ENCODE peak calls at places on chromosomes 6 and 20, in eight cellular contexts. V, Y, B, N, G, S, J and C are unnamed samples.

GRCh38 chr20:43460830-43461200 is 3.1 kb downstream of the SRSF6 start:
- DNase-seq in G (no peak), J (no peak), Y (no peak), V (no peak), N (no peak), S (no peak), B (no peak), C (no peak)

GRCh38 chr6:18161437-18161836 is 6.2 kb downstream of the KDM1B start:
- DNase-seq in S (no peak), B (no peak), J (no peak), V (no peak), G (no peak), N (no peak), Y (no peak), C (peak)

GRCh38 chr6:33590531-33591198 is 10.6 kb upstream of the BAK1 start:
- DNase-seq in G (no peak), J (no peak), N (peak), S (no peak), B (no peak), Y (no peak), V (no peak), C (no peak)

GRCh38 chr6:111710439-111710838 is 104.8 kb upstream of the TRAF3IP2 start:
- DNase-seq in S (no peak), Y (no peak), B (no peak), J (no peak), N (no peak), G (no peak), V (no peak), C (no peak)

GRCh38 chr6:166006593-166007301 is 160.9 kb downstream of the TBXT start:
- DNase-seq in S (peak), B (peak), G (no peak), V (no peak), N (peak), J (no peak), Y (peak), C (no peak)

GRCh38 chr6:139402935-139403386 is 28.5 kb upstream of the CITED2 start:
- DNase-seq in Y (no peak), G (no peak), J (no peak), S (no peak), B (peak), N (peak), V (no peak), C (peak)

GRCh38 chr20:59078231-59078630 is 35.6 kb upstream of the PRELID3B start:
- DNase-seq in B (no peak), N (peak), V (no peak), S (peak), J (no peak), G (no peak), Y (no peak), C (peak)

GRCh38 chr6:5817869-5818268 is 188.9 kb downstream of the NRN1 start:
- DNase-seq in V (no peak), J (no peak), S (no peak), B (no peak), N (no peak), G (no peak), Y (no peak), C (no peak)

GRCh38 chr6:11212625-11213024 is 19.8 kb downstream of the NEDD9 start:
- DNase-seq in N (peak), G (no peak), S (no peak), J (no peak), Y (no peak), V (peak), B (peak), C (peak)

GRCh38 chr20:4901031-4901818 is 100.1 kb downstream of the SLC23A2 start:
- DNase-seq in N (no peak), S (no peak), J (no peak), V (no peak), Y (peak), B (no peak), G (no peak), C (peak)

GRCh38 chr6:126625019-126625418 is 285.1 kb downstream of the CENPW start:
- DNase-seq in J (no peak), N (peak), G (no peak), B (peak), V (no peak), Y (no peak), S (no peak), C (peak)

GRCh38 chr6:52909531-52909930 is at the start of gene GSTA3:
- DNase-seq in Y (no peak), N (no peak), J (peak), V (no peak), B (peak), S (no peak), G (no peak), C (no peak)

GRCh38 chr6:34858681-34859080 is 29.2 kb downstream of the TAF11 start:
- DNase-seq in Y (no peak), J (no peak), N (peak), S (no peak), G (no peak), B (no peak), V (no peak), C (no peak)

GRCh38 chr20:63860325-63861051 is 810 bp upstream of the ABHD16B start:
- DNase-seq in G (no peak), B (no peak), N (no peak), S (no peak), J (no peak), Y (no peak), V (peak), C (no peak)

GRCh38 chr6:24242924-24243323 is 114.9 kb downstream of the DCDC2 start:
- DNase-seq in N (no peak), Y (no peak), S (no peak), B (no peak), V (no peak), G (no peak), J (no peak), C (no peak)

GRCh38 chr6:39958947-39959346 is 24.7 kb upstream of the MOCS1 start:
- DNase-seq in J (no peak), G (no peak), Y (peak), N (no peak), S (no peak), V (no peak), B (no peak), C (no peak)

GRCh38 chr20:63094767-63095499 is 88.2 kb upstream of the BHLHE23 start:
- DNase-seq in Y (no peak), N (no peak), J (no peak), S (no peak), B (no peak), V (no peak), G (no peak), C (no peak)

GRCh38 chr6:169045486-169045885 is 208.2 kb downstream of the THBS2 start:
- DNase-seq in G (no peak), Y (peak), B (no peak), J (no peak), S (peak), V (no peak), N (no peak), C (no peak)

GRCh38 chr6:32118782-32119628 is 9.0 kb downstream of the ATF6B start:
- DNase-seq in G (peak), Y (peak), S (peak), V (peak), N (peak), B (peak), J (peak), C (peak)

GRCh38 chr20:51532577-51533191 is 9.8 kb downstream of the NFATC2 start:
- DNase-seq in B (peak), N (peak), Y (no peak), G (no peak), V (peak), S (no peak), J (no peak), C (no peak)

GRCh38 chr6:28943557-28944411 is 20.0 kb upstream of the TRIM27 start:
- DNase-seq in G (no peak), S (peak), Y (peak), V (peak), N (peak), B (peak), J (peak), C (peak)

GRCh38 chr6:20092071-20092566 is 120.2 kb downstream of the MBOAT1 start:
- DNase-seq in Y (peak), V (no peak), B (peak), G (peak), S (peak), J (peak), N (peak), C (peak)

GRCh38 chr6:90068264-90068663 is 174.0 kb downstream of the GJA10 start:
- DNase-seq in N (peak), S (peak), V (no peak), J (peak), B (peak), G (peak), Y (no peak), C (peak)

GRCh38 chr6:87623248-87623647 is 33.3 kb downstream of the ORC3 start:
- DNase-seq in G (no peak), N (no peak), V (no peak), S (no peak), B (no peak), Y (no peak), J (no peak), C (no peak)

GRCh38 chr6:157240960-157241311 is 82.4 kb downstream of the TMEM242 start:
- DNase-seq in S (no peak), Y (no peak), B (no peak), G (no peak), V (no peak), N (no peak), J (no peak), C (no peak)

GRCh38 chr6:168525926-168526630 is 85.1 kb downstream of the SMOC2 start:
- DNase-seq in V (no peak), G (no peak), S (peak), N (no peak), B (no peak), J (no peak), Y (peak), C (no peak)

GRCh38 chr6:27505209-27506027 is 32.5 kb upstream of the ZNF184 start:
- DNase-seq in B (peak), G (peak), Y (peak), V (no peak), N (peak), J (peak), S (peak), C (peak)

GRCh38 chr20:23043376-23043775 is 6.1 kb downstream of the THBD start:
- DNase-seq in G (no peak), Y (no peak), J (no peak), V (no peak), B (no peak), S (peak), N (no peak), C (no peak)

GRCh38 chr20:21767200-21767738 is 61.8 kb downstream of the PAX1 start:
- DNase-seq in S (no peak), V (no peak), B (no peak), N (no peak), G (no peak), J (no peak), Y (no peak), C (no peak)

GRCh38 chr20:37347891-37348642 is 2.1 kb downstream of the SRC start:
- DNase-seq in N (peak), V (no peak), G (no peak), Y (no peak), S (no peak), J (no peak), B (no peak), C (no peak)

GRCh38 chr20:33559994-33560393 is 70.1 kb downstream of the CBFA2T2 start:
- DNase-seq in Y (no peak), B (no peak), G (no peak), V (no peak), N (no peak), S (no peak), J (no peak), C (no peak)

GRCh38 chr20:43765933-43766332 is 39.1 kb upstream of the GTSF1L start:
- DNase-seq in G (no peak), J (no peak), V (no peak), S (no peak), B (no peak), Y (no peak), N (no peak), C (no peak)

GRCh38 chr6:53734473-53735299 is 60.1 kb upstream of the LRRC1 start:
- DNase-seq in V (peak), J (peak), N (peak), Y (peak), G (peak), B (peak), S (peak), C (peak)

GRCh38 chr6:87840324-87840723 is 138.3 kb upstream of the AKIRIN2 start:
- DNase-seq in S (no peak), J (no peak), Y (no peak), V (no peak), N (no peak), B (no peak), G (no peak), C (no peak)

GRCh38 chr20:19974621-19975435 is 42.3 kb upstream of the NAA20 start:
- DNase-seq in V (peak), G (no peak), N (peak), Y (peak), S (peak), J (no peak), B (peak), C (peak)

GRCh38 chr6:8079116-8079515 is 14.9 kb upstream of the BLOC1S5 start:
- DNase-seq in J (no peak), G (no peak), B (no peak), V (no peak), S (no peak), N (no peak), Y (no peak), C (no peak)